ENCODE peak calls at places on chromosome 22, in six cellular contexts. One of them, this sample, is unnamed.

GRCh38 chr22:44085743-44086741 is 61.9 kb downstream of the PARVB start:
- DNase-seq in breast epithelium: no peak
- DNase-seq in WTC11: peak
- DNase-seq in K562: peak
- DNase-seq in Caco-2: no peak
- DNase-seq in lower leg skin: no peak
- DNase-seq in this sample: no peak

GRCh38 chr22:22380098-22381030 is 128.2 kb downstream of the ZNF280B start:
- DNase-seq in Caco-2: no peak
- DNase-seq in K562: peak
- DNase-seq in breast epithelium: no peak
- DNase-seq in lower leg skin: no peak
- DNase-seq in WTC11: peak
- DNase-seq in this sample: no peak

GRCh38 chr22:26756675-26757293 is 99.4 kb downstream of the MIAT start:
- DNase-seq in Caco-2: no peak
- DNase-seq in WTC11: peak
- DNase-seq in breast epithelium: peak
- DNase-seq in K562: peak
- DNase-seq in lower leg skin: no peak
- DNase-seq in this sample: peak

GRCh38 chr22:22386602-22387385 is 121.7 kb downstream of the ZNF280B start:
- DNase-seq in lower leg skin: no peak
- DNase-seq in K562: no peak
- DNase-seq in breast epithelium: no peak
- DNase-seq in WTC11: no peak
- DNase-seq in Caco-2: no peak
- DNase-seq in this sample: no peak

GRCh38 chr22:43789452-43789851 is 22.7 kb downstream of the EFCAB6 start:
- DNase-seq in breast epithelium: no peak
- DNase-seq in K562: no peak
- DNase-seq in lower leg skin: no peak
- DNase-seq in WTC11: no peak
- DNase-seq in Caco-2: no peak
- DNase-seq in this sample: no peak

GRCh38 chr22:33920927-33921575 is 775 bp upstream of the LARGE1 start:
- DNase-seq in WTC11: peak
- DNase-seq in Caco-2: peak
- DNase-seq in K562: peak
- DNase-seq in breast epithelium: peak
- DNase-seq in lower leg skin: peak
- DNase-seq in this sample: peak

GRCh38 chr22:46373838-46374662 is 38.5 kb downstream of the TRMU start:
- DNase-seq in K562: no peak
- DNase-seq in breast epithelium: no peak
- DNase-seq in Caco-2: no peak
- DNase-seq in WTC11: no peak
- DNase-seq in lower leg skin: no peak
- DNase-seq in this sample: no peak

GRCh38 chr22:42891696-42892095 is 34.6 kb upstream of the ARFGAP3 start:
- DNase-seq in Caco-2: no peak
- DNase-seq in K562: no peak
- DNase-seq in breast epithelium: no peak
- DNase-seq in WTC11: no peak
- DNase-seq in lower leg skin: no peak
- DNase-seq in this sample: no peak

GRCh38 chr22:44698531-44699421 is 3.2 kb upstream of the PRR5 start:
- DNase-seq in breast epithelium: no peak
- DNase-seq in Caco-2: no peak
- DNase-seq in K562: no peak
- DNase-seq in lower leg skin: peak
- DNase-seq in WTC11: no peak
- DNase-seq in this sample: no peak

GRCh38 chr22:44932493-44932892 is 77.3 kb downstream of the PHF21B start:
- DNase-seq in WTC11: no peak
- DNase-seq in breast epithelium: no peak
- DNase-seq in lower leg skin: no peak
- DNase-seq in Caco-2: no peak
- DNase-seq in K562: no peak
- DNase-seq in this sample: no peak

GRCh38 chr22:46573781-46574437 is 36.5 kb upstream of the CELSR1 start:
- DNase-seq in WTC11: no peak
- DNase-seq in breast epithelium: no peak
- DNase-seq in Caco-2: no peak
- DNase-seq in K562: no peak
- DNase-seq in lower leg skin: no peak
- DNase-seq in this sample: no peak

GRCh38 chr22:23075525-23076216 is 5.4 kb downstream of the GNAZ start:
- DNase-seq in breast epithelium: no peak
- DNase-seq in K562: no peak
- DNase-seq in WTC11: no peak
- DNase-seq in Caco-2: peak
- DNase-seq in lower leg skin: no peak
- DNase-seq in this sample: no peak

GRCh38 chr22:35684270-35684700 is 33.4 kb upstream of the APOL5 start:
- DNase-seq in WTC11: peak
- DNase-seq in K562: no peak
- DNase-seq in Caco-2: no peak
- DNase-seq in lower leg skin: no peak
- DNase-seq in breast epithelium: no peak
- DNase-seq in this sample: no peak
- TF ChIP-seq CTCF in WTC11: no peak
- TF ChIP-seq CTCF in K562: peak
- TF ChIP-seq CTCF in Caco-2: no peak
- TF ChIP-seq CTCF in lower leg skin: no peak
- TF ChIP-seq CTCF in breast epithelium: no peak
- TF ChIP-seq CTCF in this sample: no peak

GRCh38 chr22:49534386-49534785 is 293.3 kb downstream of the BRD1 start:
- DNase-seq in breast epithelium: peak
- DNase-seq in WTC11: peak
- DNase-seq in lower leg skin: peak
- DNase-seq in K562: no peak
- DNase-seq in Caco-2: no peak
- DNase-seq in this sample: no peak

GRCh38 chr22:49538006-49538405 is 289.7 kb downstream of the BRD1 start:
- DNase-seq in lower leg skin: peak
- DNase-seq in breast epithelium: no peak
- DNase-seq in Caco-2: no peak
- DNase-seq in WTC11: no peak
- DNase-seq in K562: no peak
- DNase-seq in this sample: no peak

GRCh38 chr22:49535126-49535525 is 292.5 kb downstream of the BRD1 start:
- DNase-seq in K562: no peak
- DNase-seq in lower leg skin: peak
- DNase-seq in WTC11: peak
- DNase-seq in Caco-2: no peak
- DNase-seq in breast epithelium: peak
- DNase-seq in this sample: no peak

GRCh38 chr22:49535527-49536125 is 292.0 kb downstream of the BRD1 start:
- DNase-seq in Caco-2: no peak
- DNase-seq in breast epithelium: no peak
- DNase-seq in K562: no peak
- DNase-seq in WTC11: peak
- DNase-seq in lower leg skin: peak
- DNase-seq in this sample: no peak

DNA sequence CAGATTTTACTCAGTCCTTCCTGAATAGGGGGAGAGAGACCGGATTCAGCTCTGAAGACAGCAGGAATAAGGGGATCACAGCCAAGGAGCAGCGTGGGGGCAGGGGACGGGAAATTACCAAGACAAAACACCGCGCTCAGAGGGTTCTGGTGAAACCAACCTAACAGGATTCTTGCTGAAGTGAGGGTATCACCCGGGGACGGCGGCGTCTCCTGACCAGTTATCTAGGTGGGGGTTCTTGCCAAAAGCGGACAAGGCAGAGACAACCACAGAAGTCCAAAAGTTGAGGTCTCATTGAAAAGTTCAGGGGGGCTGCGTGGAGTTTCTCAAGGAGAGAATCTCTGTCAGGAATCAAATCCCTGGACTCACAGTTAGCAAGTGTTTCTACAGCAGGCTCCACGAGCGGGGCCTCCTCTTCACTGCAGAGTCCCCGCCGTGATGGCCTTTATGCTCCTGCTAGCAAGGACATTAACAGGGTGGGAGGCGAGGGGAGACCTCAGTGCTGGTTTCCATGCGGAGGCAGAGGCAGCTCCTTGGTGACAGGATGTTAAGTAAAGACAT is 291.0 kb downstream of the BRD1 start:
- DNase-seq in lower leg skin: peak
- DNase-seq in Caco-2: no peak
- DNase-seq in breast epithelium: no peak
- DNase-seq in K562: no peak
- DNase-seq in WTC11: peak
- DNase-seq in this sample: peak
- TF ChIP-seq CTCF in lower leg skin: no peak
- TF ChIP-seq CTCF in Caco-2: no peak
- TF ChIP-seq CTCF in breast epithelium: no peak
- TF ChIP-seq CTCF in K562: no peak
- TF ChIP-seq CTCF in WTC11: no peak
- TF ChIP-seq CTCF in this sample: no peak

DNA sequence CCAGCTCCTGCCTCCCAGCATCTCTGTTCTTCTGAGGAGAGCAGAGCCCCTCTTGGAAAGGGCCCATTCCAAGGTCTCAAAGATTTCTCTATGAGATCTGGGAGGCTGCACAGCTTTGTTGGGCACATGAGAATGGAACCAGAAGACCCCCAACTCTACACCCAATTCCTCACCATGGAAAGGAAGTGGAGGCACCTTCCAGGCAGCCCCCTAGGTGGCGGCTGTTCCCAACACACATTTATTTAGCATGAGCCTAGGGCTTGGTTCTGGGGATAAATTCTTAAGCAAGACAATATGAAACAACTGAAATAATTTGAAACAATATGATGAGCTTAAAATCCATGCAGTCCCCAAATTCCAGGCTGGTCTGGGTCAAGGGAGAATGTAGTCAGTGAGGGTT is 100.4 kb downstream of the TIMP3 start:
- DNase-seq in breast epithelium: no peak
- DNase-seq in K562: no peak
- DNase-seq in WTC11: no peak
- DNase-seq in Caco-2: no peak
- DNase-seq in lower leg skin: no peak
- DNase-seq in this sample: no peak
- TF ChIP-seq CTCF in breast epithelium: no peak
- TF ChIP-seq CTCF in K562: peak
- TF ChIP-seq CTCF in WTC11: no peak
- TF ChIP-seq CTCF in Caco-2: peak
- TF ChIP-seq CTCF in lower leg skin: no peak
- TF ChIP-seq CTCF in this sample: no peak

GRCh38 chr22:29325356-29325755 is 9.9 kb upstream of the RASL10A start:
- DNase-seq in WTC11: no peak
- DNase-seq in lower leg skin: no peak
- DNase-seq in Caco-2: no peak
- DNase-seq in K562: no peak
- DNase-seq in breast epithelium: no peak
- DNase-seq in this sample: no peak

GRCh38 chr22:29316429-29316828 is 932 bp upstream of the RASL10A start:
- DNase-seq in Caco-2: no peak
- DNase-seq in WTC11: no peak
- DNase-seq in breast epithelium: no peak
- DNase-seq in lower leg skin: no peak
- DNase-seq in K562: no peak
- DNase-seq in this sample: no peak

GRCh38 chr22:29315286-29316195 is at the start of gene RASL10A:
- DNase-seq in WTC11: no peak
- DNase-seq in Caco-2: no peak
- DNase-seq in lower leg skin: no peak
- DNase-seq in K562: peak
- DNase-seq in breast epithelium: no peak
- DNase-seq in this sample: no peak

GRCh38 chr22:29319072-29319471 is 3.6 kb upstream of the RASL10A start:
- DNase-seq in Caco-2: no peak
- DNase-seq in breast epithelium: no peak
- DNase-seq in WTC11: no peak
- DNase-seq in K562: no peak
- DNase-seq in lower leg skin: no peak
- DNase-seq in this sample: no peak

DNA sequence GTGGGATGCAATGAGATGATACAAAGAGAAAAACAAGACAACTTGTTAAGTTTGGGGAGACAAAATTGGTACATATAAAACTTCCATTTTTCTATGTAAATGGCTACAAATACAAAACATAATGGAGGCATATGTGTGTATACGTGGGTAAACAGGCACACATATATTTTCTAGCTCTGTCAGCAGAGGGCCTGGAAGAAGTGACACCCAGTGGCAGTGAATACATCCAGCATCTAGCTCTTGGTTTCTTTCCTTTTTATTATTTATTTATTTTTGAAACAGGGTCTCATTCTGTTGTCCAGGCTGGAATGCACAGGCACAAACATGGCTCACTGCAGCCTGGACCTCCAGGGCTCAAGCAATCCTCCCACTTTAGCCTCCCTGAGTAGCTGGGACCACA is 5.0 kb upstream of the RASL10A start:
- DNase-seq in breast epithelium: no peak
- DNase-seq in K562: no peak
- DNase-seq in WTC11: no peak
- DNase-seq in Caco-2: no peak
- DNase-seq in lower leg skin: no peak
- DNase-seq in this sample: no peak
- TF ChIP-seq CTCF in breast epithelium: no peak
- TF ChIP-seq CTCF in K562: peak
- TF ChIP-seq CTCF in WTC11: no peak
- TF ChIP-seq CTCF in Caco-2: peak
- TF ChIP-seq CTCF in lower leg skin: no peak
- TF ChIP-seq CTCF in this sample: no peak